ENCODE peak calls at places on chromosomes 6 and 20, in nine cellular contexts. One of them, this sample, is unnamed.

GRCh38 chr20:38617011-38617829 is 15.6 kb downstream of the ARHGAP40 start:
- DNase-seq in neuronal stem cell: no peak
- DNase-seq in mammary epithelial cell: peak
- DNase-seq in right cardiac atrium: no peak
- DNase-seq in HFF-Myc: no peak
- DNase-seq in heart left ventricle: no peak
- DNase-seq in foreskin fibroblast: peak
- DNase-seq in fibroblast of pulmonary artery: no peak
- DNase-seq in transverse colon: no peak
- DNase-seq in this sample: peak

GRCh38 chr6:105015482-105015881 is 58.6 kb downstream of the LIN28B start:
- DNase-seq in neuronal stem cell: no peak
- DNase-seq in fibroblast of pulmonary artery: peak
- DNase-seq in mammary epithelial cell: no peak
- DNase-seq in foreskin fibroblast: peak
- DNase-seq in right cardiac atrium: no peak
- DNase-seq in transverse colon: no peak
- DNase-seq in HFF-Myc: no peak
- DNase-seq in heart left ventricle: no peak
- DNase-seq in this sample: peak

GRCh38 chr6:118333772-118334171 is 214.3 kb upstream of the PLN start:
- DNase-seq in right cardiac atrium: no peak
- DNase-seq in foreskin fibroblast: no peak
- DNase-seq in heart left ventricle: no peak
- DNase-seq in mammary epithelial cell: no peak
- DNase-seq in neuronal stem cell: no peak
- DNase-seq in fibroblast of pulmonary artery: no peak
- DNase-seq in transverse colon: no peak
- DNase-seq in HFF-Myc: no peak
- DNase-seq in this sample: no peak

GRCh38 chr6:24257282-24257681 is 100.6 kb downstream of the DCDC2 start:
- DNase-seq in mammary epithelial cell: no peak
- DNase-seq in fibroblast of pulmonary artery: no peak
- DNase-seq in foreskin fibroblast: no peak
- DNase-seq in right cardiac atrium: no peak
- DNase-seq in heart left ventricle: no peak
- DNase-seq in transverse colon: no peak
- DNase-seq in HFF-Myc: no peak
- DNase-seq in neuronal stem cell: no peak
- DNase-seq in this sample: no peak

GRCh38 chr6:70166088-70166958 is 136.6 kb downstream of the COL9A1 start:
- DNase-seq in HFF-Myc: peak
- DNase-seq in transverse colon: peak
- DNase-seq in mammary epithelial cell: peak
- DNase-seq in right cardiac atrium: peak
- DNase-seq in heart left ventricle: peak
- DNase-seq in neuronal stem cell: peak
- DNase-seq in foreskin fibroblast: peak
- DNase-seq in fibroblast of pulmonary artery: peak
- DNase-seq in this sample: peak

GRCh38 chr6:18585032-18585573 is 198.0 kb downstream of the RNF144B start:
- DNase-seq in neuronal stem cell: no peak
- DNase-seq in right cardiac atrium: no peak
- DNase-seq in fibroblast of pulmonary artery: peak
- DNase-seq in foreskin fibroblast: peak
- DNase-seq in HFF-Myc: peak
- DNase-seq in transverse colon: peak
- DNase-seq in heart left ventricle: peak
- DNase-seq in mammary epithelial cell: peak
- DNase-seq in this sample: peak

GRCh38 chr6:26660096-26660425 is 515 bp upstream of the ZNF322 start:
- DNase-seq in right cardiac atrium: no peak
- DNase-seq in fibroblast of pulmonary artery: peak
- DNase-seq in transverse colon: no peak
- DNase-seq in HFF-Myc: no peak
- DNase-seq in heart left ventricle: no peak
- DNase-seq in foreskin fibroblast: peak
- DNase-seq in neuronal stem cell: no peak
- DNase-seq in mammary epithelial cell: no peak
- DNase-seq in this sample: peak

GRCh38 chr6:122432816-122433215 is 33.4 kb downstream of the HSF2 start:
- DNase-seq in fibroblast of pulmonary artery: no peak
- DNase-seq in transverse colon: no peak
- DNase-seq in right cardiac atrium: no peak
- DNase-seq in heart left ventricle: no peak
- DNase-seq in HFF-Myc: no peak
- DNase-seq in neuronal stem cell: no peak
- DNase-seq in mammary epithelial cell: no peak
- DNase-seq in foreskin fibroblast: no peak
- DNase-seq in this sample: no peak

GRCh38 chr20:38870733-38871559 is 55.3 kb upstream of the FAM83D start:
- DNase-seq in transverse colon: peak
- DNase-seq in right cardiac atrium: peak
- DNase-seq in neuronal stem cell: no peak
- DNase-seq in heart left ventricle: no peak
- DNase-seq in mammary epithelial cell: peak
- DNase-seq in fibroblast of pulmonary artery: peak
- DNase-seq in HFF-Myc: no peak
- DNase-seq in foreskin fibroblast: no peak
- DNase-seq in this sample: no peak

GRCh38 chr20:22411568-22412450 is 172.6 kb downstream of the FOXA2 start:
- DNase-seq in foreskin fibroblast: no peak
- DNase-seq in right cardiac atrium: peak
- DNase-seq in heart left ventricle: peak
- DNase-seq in neuronal stem cell: no peak
- DNase-seq in transverse colon: no peak
- DNase-seq in fibroblast of pulmonary artery: peak
- DNase-seq in mammary epithelial cell: no peak
- DNase-seq in HFF-Myc: no peak
- DNase-seq in this sample: peak

GRCh38 chr6:40419881-40420705 is 167.1 kb downstream of the LRFN2 start:
- DNase-seq in foreskin fibroblast: no peak
- DNase-seq in neuronal stem cell: no peak
- DNase-seq in HFF-Myc: no peak
- DNase-seq in fibroblast of pulmonary artery: no peak
- DNase-seq in transverse colon: no peak
- DNase-seq in heart left ventricle: no peak
- DNase-seq in right cardiac atrium: no peak
- DNase-seq in mammary epithelial cell: no peak
- DNase-seq in this sample: no peak

GRCh38 chr20:16387661-16388060 is 185.6 kb downstream of the KIF16B start:
- DNase-seq in mammary epithelial cell: no peak
- DNase-seq in transverse colon: no peak
- DNase-seq in foreskin fibroblast: no peak
- DNase-seq in fibroblast of pulmonary artery: no peak
- DNase-seq in HFF-Myc: no peak
- DNase-seq in neuronal stem cell: no peak
- DNase-seq in heart left ventricle: no peak
- DNase-seq in right cardiac atrium: no peak
- DNase-seq in this sample: no peak

GRCh38 chr20:20229595-20229994 is 138.3 kb upstream of the INSM1 start:
- DNase-seq in heart left ventricle: no peak
- DNase-seq in neuronal stem cell: no peak
- DNase-seq in foreskin fibroblast: no peak
- DNase-seq in HFF-Myc: no peak
- DNase-seq in transverse colon: no peak
- DNase-seq in fibroblast of pulmonary artery: no peak
- DNase-seq in mammary epithelial cell: peak
- DNase-seq in right cardiac atrium: no peak
- DNase-seq in this sample: no peak

GRCh38 chr6:24445704-24446103 is 43.0 kb downstream of the MRS2 start:
- DNase-seq in foreskin fibroblast: no peak
- DNase-seq in right cardiac atrium: no peak
- DNase-seq in neuronal stem cell: no peak
- DNase-seq in heart left ventricle: no peak
- DNase-seq in transverse colon: no peak
- DNase-seq in HFF-Myc: no peak
- DNase-seq in fibroblast of pulmonary artery: no peak
- DNase-seq in mammary epithelial cell: no peak
- DNase-seq in this sample: no peak

GRCh38 chr6:128520436-128521301 is at the start of gene PTPRK:
- DNase-seq in right cardiac atrium: peak
- DNase-seq in HFF-Myc: no peak
- DNase-seq in transverse colon: peak
- DNase-seq in mammary epithelial cell: peak
- DNase-seq in heart left ventricle: peak
- DNase-seq in foreskin fibroblast: peak
- DNase-seq in neuronal stem cell: peak
- DNase-seq in fibroblast of pulmonary artery: peak
- DNase-seq in this sample: peak

GRCh38 chr6:128519132-128519930 is 1.1 kb downstream of the PTPRK start:
- DNase-seq in foreskin fibroblast: no peak
- DNase-seq in HFF-Myc: no peak
- DNase-seq in mammary epithelial cell: peak
- DNase-seq in fibroblast of pulmonary artery: peak
- DNase-seq in neuronal stem cell: peak
- DNase-seq in right cardiac atrium: peak
- DNase-seq in transverse colon: peak
- DNase-seq in heart left ventricle: peak
- DNase-seq in this sample: peak

GRCh38 chr6:128518531-128519131 is 1.8 kb downstream of the PTPRK start:
- DNase-seq in fibroblast of pulmonary artery: no peak
- DNase-seq in mammary epithelial cell: no peak
- DNase-seq in right cardiac atrium: no peak
- DNase-seq in neuronal stem cell: no peak
- DNase-seq in heart left ventricle: no peak
- DNase-seq in HFF-Myc: no peak
- DNase-seq in foreskin fibroblast: no peak
- DNase-seq in transverse colon: no peak
- DNase-seq in this sample: no peak

GRCh38 chr6:128519931-128520435 is 416 bp downstream of the PTPRK start:
- DNase-seq in fibroblast of pulmonary artery: peak
- DNase-seq in foreskin fibroblast: no peak
- DNase-seq in right cardiac atrium: peak
- DNase-seq in neuronal stem cell: peak
- DNase-seq in mammary epithelial cell: peak
- DNase-seq in heart left ventricle: peak
- DNase-seq in transverse colon: peak
- DNase-seq in HFF-Myc: no peak
- DNase-seq in this sample: peak

DNA sequence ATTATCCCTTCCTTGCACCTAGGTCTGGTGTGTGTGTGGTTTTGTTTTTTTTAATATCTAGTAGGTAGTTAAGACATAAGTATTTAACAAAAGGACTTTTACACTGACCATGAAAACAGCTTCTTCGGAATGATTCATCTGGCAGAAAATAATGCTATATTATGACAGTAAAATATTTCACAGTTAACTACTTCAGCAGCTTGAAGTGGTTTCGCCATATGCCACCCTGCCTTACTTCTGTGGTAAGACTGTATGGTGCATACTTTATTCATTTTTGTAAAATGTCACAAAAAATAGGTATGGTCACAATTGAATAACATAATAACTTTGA is 868 bp upstream of the PTPRK start:
- DNase-seq in HFF-Myc: no peak
- DNase-seq in neuronal stem cell: no peak
- DNase-seq in heart left ventricle: no peak
- DNase-seq in mammary epithelial cell: no peak
- DNase-seq in right cardiac atrium: no peak
- DNase-seq in fibroblast of pulmonary artery: peak
- DNase-seq in foreskin fibroblast: no peak
- DNase-seq in transverse colon: no peak
- DNase-seq in this sample: no peak
- H3K4me3 ChIP-seq in HFF-Myc: peak
- H3K4me3 ChIP-seq in neuronal stem cell: no peak
- H3K4me3 ChIP-seq in heart left ventricle: peak
- H3K4me3 ChIP-seq in mammary epithelial cell: peak
- H3K4me3 ChIP-seq in right cardiac atrium: peak
- H3K4me3 ChIP-seq in fibroblast of pulmonary artery: peak
- H3K4me3 ChIP-seq in foreskin fibroblast: peak
- H3K4me3 ChIP-seq in transverse colon: peak
- H3K4me3 ChIP-seq in this sample: peak

DNA sequence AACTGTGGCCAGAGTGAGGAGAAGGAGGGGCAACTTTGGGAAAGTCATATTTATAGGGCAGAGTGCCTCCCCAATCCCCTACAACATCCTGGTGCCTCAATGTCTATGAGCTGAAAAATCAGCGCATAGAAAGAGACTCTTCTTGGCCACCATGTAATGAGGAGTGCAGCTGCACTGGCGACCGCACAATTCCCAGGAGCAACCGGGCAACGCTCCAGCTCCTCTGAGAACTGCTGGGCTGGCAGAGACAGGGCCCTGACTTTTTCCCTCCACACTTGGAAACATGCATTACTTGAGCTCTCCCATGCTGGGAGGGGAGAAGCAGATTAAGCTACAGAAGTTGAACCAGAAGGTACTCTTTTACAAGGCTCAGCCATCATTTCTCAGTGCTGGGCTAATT is 31.4 kb upstream of the MARCKS start:
- DNase-seq in neuronal stem cell: no peak
- DNase-seq in HFF-Myc: peak
- DNase-seq in heart left ventricle: peak
- DNase-seq in fibroblast of pulmonary artery: peak
- DNase-seq in foreskin fibroblast: peak
- DNase-seq in right cardiac atrium: peak
- DNase-seq in transverse colon: peak
- DNase-seq in mammary epithelial cell: no peak
- DNase-seq in this sample: peak
- H3K4me3 ChIP-seq in neuronal stem cell: no peak
- H3K4me3 ChIP-seq in HFF-Myc: no peak
- H3K4me3 ChIP-seq in heart left ventricle: no peak
- H3K4me3 ChIP-seq in fibroblast of pulmonary artery: no peak
- H3K4me3 ChIP-seq in foreskin fibroblast: no peak
- H3K4me3 ChIP-seq in right cardiac atrium: no peak
- H3K4me3 ChIP-seq in transverse colon: no peak
- H3K4me3 ChIP-seq in mammary epithelial cell: no peak
- H3K4me3 ChIP-seq in this sample: no peak

GRCh38 chr6:5498579-5498899 is 237.2 kb downstream of the FARS2 start:
- DNase-seq in foreskin fibroblast: no peak
- DNase-seq in fibroblast of pulmonary artery: no peak
- DNase-seq in right cardiac atrium: no peak
- DNase-seq in mammary epithelial cell: no peak
- DNase-seq in transverse colon: no peak
- DNase-seq in heart left ventricle: no peak
- DNase-seq in neuronal stem cell: no peak
- DNase-seq in HFF-Myc: no peak
- DNase-seq in this sample: no peak
- H3K4me3 ChIP-seq in foreskin fibroblast: peak
- H3K4me3 ChIP-seq in fibroblast of pulmonary artery: peak
- H3K4me3 ChIP-seq in right cardiac atrium: no peak
- H3K4me3 ChIP-seq in mammary epithelial cell: no peak
- H3K4me3 ChIP-seq in transverse colon: no peak
- H3K4me3 ChIP-seq in heart left ventricle: no peak
- H3K4me3 ChIP-seq in neuronal stem cell: no peak
- H3K4me3 ChIP-seq in HFF-Myc: peak
- H3K4me3 ChIP-seq in this sample: peak

DNA sequence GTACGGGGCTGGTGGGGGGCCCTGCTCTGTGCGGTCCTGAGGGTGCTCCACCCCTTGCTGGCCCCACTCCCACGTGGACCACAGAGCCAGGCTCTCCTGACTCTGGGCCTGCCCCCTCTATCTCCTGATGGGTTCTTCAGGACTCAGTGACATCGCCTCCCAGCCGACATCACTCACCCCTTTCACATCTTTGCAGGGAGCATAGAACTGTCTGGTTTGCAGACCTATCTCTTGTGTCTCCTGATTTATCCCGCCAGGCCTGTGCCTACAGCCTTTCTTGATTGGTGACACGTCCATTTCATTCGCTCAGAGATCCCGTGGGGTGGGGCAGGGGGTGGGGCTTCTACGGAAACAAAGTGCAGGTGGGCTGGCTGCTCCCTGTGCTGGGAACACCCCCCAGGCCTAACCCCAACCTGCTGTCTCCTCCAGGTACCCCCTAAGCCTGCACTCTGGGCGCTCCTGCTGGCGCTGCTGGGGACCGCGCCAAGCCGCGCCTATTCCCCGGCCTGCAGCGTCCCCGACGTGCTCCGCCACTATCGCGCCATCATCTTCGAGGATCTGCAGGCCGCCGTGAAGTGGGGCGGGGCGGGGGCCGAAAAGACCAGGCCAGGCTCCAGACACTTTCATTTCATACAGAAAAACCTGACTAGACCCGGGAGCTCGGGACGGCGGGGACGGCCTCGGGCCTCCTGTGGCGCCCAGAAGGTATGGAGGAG is 1.7 kb downstream of the C20orf204 start:
- DNase-seq in heart left ventricle: no peak
- DNase-seq in transverse colon: no peak
- DNase-seq in right cardiac atrium: no peak
- DNase-seq in foreskin fibroblast: no peak
- DNase-seq in fibroblast of pulmonary artery: no peak
- DNase-seq in HFF-Myc: no peak
- DNase-seq in mammary epithelial cell: no peak
- DNase-seq in neuronal stem cell: no peak
- DNase-seq in this sample: no peak
- H3K4me3 ChIP-seq in heart left ventricle: peak
- H3K4me3 ChIP-seq in transverse colon: no peak
- H3K4me3 ChIP-seq in right cardiac atrium: no peak
- H3K4me3 ChIP-seq in foreskin fibroblast: no peak
- H3K4me3 ChIP-seq in fibroblast of pulmonary artery: no peak
- H3K4me3 ChIP-seq in HFF-Myc: no peak
- H3K4me3 ChIP-seq in mammary epithelial cell: no peak
- H3K4me3 ChIP-seq in neuronal stem cell: no peak
- H3K4me3 ChIP-seq in this sample: no peak